ENCODE peak calls at places on chromosomes 6 and 20, in six cellular contexts. B is A673, U is small intestine, M is ovary, V is pancreas, X is PC-3. W is an unnamed sample.
A peak's percentile ranks its signal among the peaks of the same experiment; 100 is the strongest.

GRCh38 chr6:111013144-111013905 is 31.5 kb downstream of the RPF2 start:
- DNase-seq in B (no peak), U (no peak), M (no peak), V (no peak), X (no peak), W (no peak)

GRCh38 chr6:116047173-116047933 is 13.3 kb downstream of the FRK start:
- DNase-seq in B (no peak), U (peak; percentile 91), M (no peak), V (no peak), X (peak; percentile 26), W (no peak)

GRCh38 chr20:23412026-23412425 is 9.3 kb downstream of the NAPB start:
- DNase-seq in B (peak; percentile 17), U (no peak), M (no peak), V (no peak), X (no peak), W (no peak)

GRCh38 chr6:121382467-121383121 is 48.3 kb upstream of the TBC1D32 start:
- DNase-seq in B (peak; percentile 11), U (peak; percentile 99), M (no peak), V (no peak), X (peak; percentile 5), W (no peak)

GRCh38 chr6:119957195-119957594 is 607.6 kb upstream of the MAN1A1 start:
- DNase-seq in B (no peak), U (no peak), M (no peak), V (no peak), X (no peak), W (no peak)

GRCh38 chr6:54718541-54719023 is 128.0 kb upstream of the FAM83B start:
- DNase-seq in B (no peak), U (peak; percentile 78), M (no peak), V (peak; percentile 39), X (peak; percentile 32), W (no peak)

GRCh38 chr6:117615981-117616961 is 14.0 kb upstream of the GOPC start:
- DNase-seq in B (no peak), U (no peak), M (no peak), V (no peak), X (no peak), W (no peak)

GRCh38 chr6:42396720-42397119 is 55.0 kb downstream of the TRERF1 start:
- DNase-seq in B (no peak), U (no peak), M (no peak), V (no peak), X (no peak), W (no peak)

GRCh38 chr6:38033442-38033982 is 214.0 kb downstream of the ZFAND3 start:
- DNase-seq in B (no peak), U (no peak), M (no peak), V (no peak), X (no peak), W (no peak)
- H3K27ac ChIP-seq in B (no peak overlapping the region), U (no peak overlapping the region), M (no peak overlapping the region), V (no peak overlapping the region), X (no peak overlapping the region), W (no peak overlapping the region)

DNA sequence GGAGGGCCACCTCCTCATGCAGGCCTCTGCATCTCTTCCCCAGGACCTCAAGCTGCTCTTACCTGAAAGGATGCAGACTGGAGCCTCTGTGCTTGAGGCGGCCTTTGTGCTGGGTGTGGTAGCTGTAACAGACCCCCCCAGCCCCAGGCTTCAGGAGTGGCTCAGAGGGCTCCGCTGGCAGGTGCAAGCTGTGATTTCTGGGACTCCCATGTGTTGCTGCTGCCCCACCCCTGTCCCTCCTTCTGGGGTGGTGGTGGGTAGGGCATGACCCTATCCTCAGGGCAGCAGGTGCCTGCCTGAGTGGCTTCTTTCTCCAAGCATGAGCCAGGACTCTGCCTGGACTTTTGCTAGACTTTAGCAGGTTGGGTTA is 121.2 kb downstream of the SULF2 start:
- DNase-seq in B (no peak), U (no peak), M (no peak), V (no peak), X (no peak), W (no peak)
- H3K27ac ChIP-seq in B (no peak overlapping the region), U (peak overlapping the region; percentile 21), M (no peak overlapping the region), V (no peak overlapping the region), X (no peak overlapping the region), W (no peak overlapping the region)

DNA sequence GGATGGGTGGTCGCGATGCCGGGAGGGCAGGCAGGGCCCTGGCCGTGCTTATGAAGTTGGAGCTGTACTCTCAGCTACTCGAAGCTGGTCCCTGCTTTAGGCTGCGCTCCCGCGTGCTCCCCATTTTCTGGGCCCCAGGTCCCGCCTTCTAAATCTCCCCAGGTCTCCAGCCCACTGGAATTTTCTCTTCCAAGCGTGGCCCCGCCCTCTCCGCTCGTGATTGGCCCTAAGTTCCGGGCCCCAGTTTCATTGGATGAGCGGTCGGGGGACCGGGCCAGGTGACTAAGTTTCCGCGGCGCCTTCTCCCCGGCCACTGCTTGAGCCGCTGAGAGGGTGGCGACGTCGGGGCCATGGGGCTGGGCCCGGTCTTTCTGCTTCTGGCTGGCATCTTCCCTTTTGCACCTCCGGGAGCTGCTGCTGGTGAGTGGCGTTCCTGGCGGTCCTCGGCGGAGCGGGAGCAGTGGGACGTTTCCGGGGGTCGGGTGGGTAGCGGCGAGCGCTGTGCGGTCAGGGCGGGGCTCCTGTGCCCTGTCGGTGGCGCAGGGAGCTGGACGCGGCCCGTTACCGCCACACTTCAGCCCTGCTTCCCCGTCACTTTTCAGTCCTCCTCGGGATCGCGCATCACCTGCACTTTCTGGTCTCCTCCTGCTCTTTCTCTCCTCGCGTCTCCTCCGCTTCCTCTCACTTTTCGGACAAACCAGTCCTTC is at the start of gene MICA:
- DNase-seq in B (peak; percentile 94), U (peak; percentile 96), M (peak; percentile 88), V (peak; percentile 92), X (peak; percentile 94), W (peak; percentile 89)
- H3K27ac ChIP-seq in B (peak within 1 kb of the TSS; percentile 76), U (peak within 1 kb of the TSS; percentile 65), M (peak within 1 kb of the TSS; percentile 61), V (peak within 1 kb of the TSS; percentile 97), X (peak within 1 kb of the TSS; percentile 40), W (no peak within 1 kb of the TSS)

DNA sequence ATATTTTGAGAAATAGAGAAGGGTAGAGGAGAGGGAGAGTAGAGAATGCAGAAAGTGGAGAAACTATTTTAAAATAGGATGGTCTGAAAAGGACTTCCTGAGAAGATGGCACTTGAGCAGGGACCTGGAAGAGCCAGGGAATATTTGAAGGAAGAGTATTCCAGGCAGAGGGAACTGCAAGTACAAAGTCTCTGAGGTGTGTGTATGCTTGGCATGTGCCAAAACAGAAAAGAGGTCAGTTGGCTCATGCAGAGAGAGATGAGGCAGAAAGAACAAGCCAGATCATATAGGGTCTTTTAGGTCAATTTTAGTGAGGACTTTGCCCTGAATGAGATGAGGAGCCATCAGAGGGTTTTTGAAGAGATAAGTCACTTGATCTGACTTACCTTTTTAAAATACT is 145.9 kb downstream of the FLRT3 start:
- DNase-seq in B (no peak), U (peak; percentile 11), M (no peak), V (no peak), X (no peak), W (no peak)
- H3K27ac ChIP-seq in B (no peak overlapping the region), U (no peak overlapping the region), M (no peak overlapping the region), V (no peak overlapping the region), X (no peak overlapping the region), W (no peak overlapping the region)